ENCODE peak calls at places on chromosome 18, in nine cellular contexts. One of them, this sample, is unnamed.

GRCh38 chr18:49728542-49728941 is 84.8 kb downstream of the ACAA2 start:
- DNase-seq in DMS79: no peak
- DNase-seq in right cardiac atrium: peak
- DNase-seq in GM23248: peak
- DNase-seq in HTR-8/SVneo: peak
- DNase-seq in CD8-positive, alpha-beta T cell: no peak
- DNase-seq in head of caudate nucleus: peak
- DNase-seq in IMR-90: no peak
- DNase-seq in COR-L47: peak
- DNase-seq in this sample: no peak

GRCh38 chr18:9336827-9337226 is 2.3 kb downstream of the TWSG1 start:
- DNase-seq in DMS79: no peak
- DNase-seq in right cardiac atrium: no peak
- DNase-seq in GM23248: no peak
- DNase-seq in HTR-8/SVneo: no peak
- DNase-seq in CD8-positive, alpha-beta T cell: no peak
- DNase-seq in head of caudate nucleus: no peak
- DNase-seq in IMR-90: no peak
- DNase-seq in COR-L47: no peak
- DNase-seq in this sample: no peak

GRCh38 chr18:11676867-11677266 is 12.2 kb upstream of the GNAL start:
- DNase-seq in DMS79: no peak
- DNase-seq in right cardiac atrium: no peak
- DNase-seq in GM23248: peak
- DNase-seq in HTR-8/SVneo: no peak
- DNase-seq in CD8-positive, alpha-beta T cell: no peak
- DNase-seq in head of caudate nucleus: no peak
- DNase-seq in IMR-90: peak
- DNase-seq in COR-L47: no peak
- DNase-seq in this sample: no peak

GRCh38 chr18:79642626-79643025 is 37.0 kb upstream of the CTDP1 start:
- DNase-seq in DMS79: no peak
- DNase-seq in right cardiac atrium: no peak
- DNase-seq in GM23248: no peak
- DNase-seq in HTR-8/SVneo: no peak
- DNase-seq in CD8-positive, alpha-beta T cell: no peak
- DNase-seq in head of caudate nucleus: no peak
- DNase-seq in IMR-90: no peak
- DNase-seq in COR-L47: no peak
- DNase-seq in this sample: no peak

GRCh38 chr18:8835556-8835955 is 130.2 kb downstream of the MTCL1 start:
- DNase-seq in DMS79: no peak
- DNase-seq in right cardiac atrium: no peak
- DNase-seq in GM23248: peak
- DNase-seq in HTR-8/SVneo: no peak
- DNase-seq in CD8-positive, alpha-beta T cell: no peak
- DNase-seq in head of caudate nucleus: no peak
- DNase-seq in IMR-90: peak
- DNase-seq in COR-L47: no peak
- DNase-seq in this sample: no peak

GRCh38 chr18:76450912-76451421 is 44.1 kb downstream of the ZNF516 start:
- DNase-seq in DMS79: no peak
- DNase-seq in right cardiac atrium: peak
- DNase-seq in GM23248: peak
- DNase-seq in HTR-8/SVneo: peak
- DNase-seq in CD8-positive, alpha-beta T cell: no peak
- DNase-seq in head of caudate nucleus: no peak
- DNase-seq in IMR-90: peak
- DNase-seq in COR-L47: peak
- DNase-seq in this sample: no peak

GRCh38 chr18:35189510-35189909 is 51.3 kb upstream of the ZNF397 start:
- DNase-seq in DMS79: no peak
- DNase-seq in right cardiac atrium: no peak
- DNase-seq in GM23248: no peak
- DNase-seq in HTR-8/SVneo: no peak
- DNase-seq in CD8-positive, alpha-beta T cell: no peak
- DNase-seq in head of caudate nucleus: peak
- DNase-seq in IMR-90: no peak
- DNase-seq in COR-L47: no peak
- DNase-seq in this sample: no peak

GRCh38 chr18:6748241-6748640 is 18.7 kb downstream of the ARHGAP28 start:
- DNase-seq in DMS79: no peak
- DNase-seq in right cardiac atrium: no peak
- DNase-seq in GM23248: no peak
- DNase-seq in HTR-8/SVneo: no peak
- DNase-seq in CD8-positive, alpha-beta T cell: no peak
- DNase-seq in head of caudate nucleus: no peak
- DNase-seq in IMR-90: no peak
- DNase-seq in COR-L47: no peak
- DNase-seq in this sample: no peak

GRCh38 chr18:23071285-23071684 is 64.0 kb upstream of the CABLES1 start:
- DNase-seq in DMS79: no peak
- DNase-seq in right cardiac atrium: peak
- DNase-seq in GM23248: peak
- DNase-seq in HTR-8/SVneo: no peak
- DNase-seq in CD8-positive, alpha-beta T cell: peak
- DNase-seq in head of caudate nucleus: peak
- DNase-seq in IMR-90: peak
- DNase-seq in COR-L47: no peak
- DNase-seq in this sample: no peak

GRCh38 chr18:48375150-48375790 is 33.9 kb downstream of the ZBTB7C start:
- DNase-seq in DMS79: no peak
- DNase-seq in right cardiac atrium: no peak
- DNase-seq in GM23248: no peak
- DNase-seq in HTR-8/SVneo: no peak
- DNase-seq in CD8-positive, alpha-beta T cell: no peak
- DNase-seq in head of caudate nucleus: no peak
- DNase-seq in IMR-90: no peak
- DNase-seq in COR-L47: no peak
- DNase-seq in this sample: no peak

GRCh38 chr18:57864615-57865121 is 61.6 kb upstream of the ATP8B1 start:
- DNase-seq in DMS79: no peak
- DNase-seq in right cardiac atrium: no peak
- DNase-seq in GM23248: no peak
- DNase-seq in HTR-8/SVneo: no peak
- DNase-seq in CD8-positive, alpha-beta T cell: no peak
- DNase-seq in head of caudate nucleus: no peak
- DNase-seq in IMR-90: no peak
- DNase-seq in COR-L47: no peak
- DNase-seq in this sample: no peak

GRCh38 chr18:44453505-44453904 is 227.2 kb upstream of the SETBP1 start:
- DNase-seq in DMS79: peak
- DNase-seq in right cardiac atrium: no peak
- DNase-seq in GM23248: peak
- DNase-seq in HTR-8/SVneo: no peak
- DNase-seq in CD8-positive, alpha-beta T cell: no peak
- DNase-seq in head of caudate nucleus: no peak
- DNase-seq in IMR-90: no peak
- DNase-seq in COR-L47: no peak
- DNase-seq in this sample: no peak

GRCh38 chr18:77320960-77321559 is 71.4 kb downstream of the GALR1 start:
- DNase-seq in DMS79: peak
- DNase-seq in right cardiac atrium: no peak
- DNase-seq in GM23248: no peak
- DNase-seq in HTR-8/SVneo: no peak
- DNase-seq in CD8-positive, alpha-beta T cell: no peak
- DNase-seq in head of caudate nucleus: no peak
- DNase-seq in IMR-90: no peak
- DNase-seq in COR-L47: no peak
- DNase-seq in this sample: no peak

GRCh38 chr18:10455726-10456453 is 1.5 kb downstream of the APCDD1 start:
- DNase-seq in DMS79: no peak
- DNase-seq in right cardiac atrium: no peak
- DNase-seq in GM23248: no peak
- DNase-seq in HTR-8/SVneo: no peak
- DNase-seq in CD8-positive, alpha-beta T cell: no peak
- DNase-seq in head of caudate nucleus: no peak
- DNase-seq in IMR-90: no peak
- DNase-seq in COR-L47: peak
- DNase-seq in this sample: no peak

GRCh38 chr18:6294119-6294784 is 120.5 kb downstream of the L3MBTL4 start:
- DNase-seq in DMS79: no peak
- DNase-seq in right cardiac atrium: peak
- DNase-seq in GM23248: no peak
- DNase-seq in HTR-8/SVneo: no peak
- DNase-seq in CD8-positive, alpha-beta T cell: no peak
- DNase-seq in head of caudate nucleus: no peak
- DNase-seq in IMR-90: no peak
- DNase-seq in COR-L47: no peak
- DNase-seq in this sample: no peak

GRCh38 chr18:48753741-48754140 is 197.0 kb downstream of the SMAD7 start:
- DNase-seq in DMS79: no peak
- DNase-seq in right cardiac atrium: peak
- DNase-seq in GM23248: no peak
- DNase-seq in HTR-8/SVneo: no peak
- DNase-seq in CD8-positive, alpha-beta T cell: no peak
- DNase-seq in head of caudate nucleus: no peak
- DNase-seq in IMR-90: no peak
- DNase-seq in COR-L47: no peak
- DNase-seq in this sample: no peak

GRCh38 chr18:79397830-79398761 is 2.4 kb downstream of the NFATC1 start:
- DNase-seq in DMS79: no peak
- DNase-seq in right cardiac atrium: peak
- DNase-seq in GM23248: no peak
- DNase-seq in HTR-8/SVneo: no peak
- DNase-seq in CD8-positive, alpha-beta T cell: no peak
- DNase-seq in head of caudate nucleus: no peak
- DNase-seq in IMR-90: no peak
- DNase-seq in COR-L47: no peak
- DNase-seq in this sample: no peak

GRCh38 chr18:72468011-72468710 is 76.0 kb downstream of the CBLN2 start:
- DNase-seq in DMS79: no peak
- DNase-seq in right cardiac atrium: no peak
- DNase-seq in GM23248: no peak
- DNase-seq in HTR-8/SVneo: no peak
- DNase-seq in CD8-positive, alpha-beta T cell: no peak
- DNase-seq in head of caudate nucleus: no peak
- DNase-seq in IMR-90: no peak
- DNase-seq in COR-L47: no peak
- DNase-seq in this sample: no peak

GRCh38 chr18:9653390-9653789 is 39.0 kb upstream of the PPP4R1 start:
- DNase-seq in DMS79: no peak
- DNase-seq in right cardiac atrium: peak
- DNase-seq in GM23248: peak
- DNase-seq in HTR-8/SVneo: no peak
- DNase-seq in CD8-positive, alpha-beta T cell: no peak
- DNase-seq in head of caudate nucleus: peak
- DNase-seq in IMR-90: no peak
- DNase-seq in COR-L47: peak
- DNase-seq in this sample: no peak

GRCh38 chr18:75916641-75916982 is 489.1 kb upstream of the SMIM21 start:
- DNase-seq in DMS79: no peak
- DNase-seq in right cardiac atrium: no peak
- DNase-seq in GM23248: no peak
- DNase-seq in HTR-8/SVneo: no peak
- DNase-seq in CD8-positive, alpha-beta T cell: no peak
- DNase-seq in head of caudate nucleus: no peak
- DNase-seq in IMR-90: no peak
- DNase-seq in COR-L47: no peak
- DNase-seq in this sample: no peak

GRCh38 chr18:22309191-22309590 is 108.5 kb downstream of the CTAGE1 start:
- DNase-seq in DMS79: no peak
- DNase-seq in right cardiac atrium: no peak
- DNase-seq in GM23248: peak
- DNase-seq in HTR-8/SVneo: no peak
- DNase-seq in CD8-positive, alpha-beta T cell: no peak
- DNase-seq in head of caudate nucleus: no peak
- DNase-seq in IMR-90: peak
- DNase-seq in COR-L47: no peak
- DNase-seq in this sample: peak

GRCh38 chr18:44153976-44154375 is 526.7 kb upstream of the SETBP1 start:
- DNase-seq in DMS79: no peak
- DNase-seq in right cardiac atrium: no peak
- DNase-seq in GM23248: no peak
- DNase-seq in HTR-8/SVneo: no peak
- DNase-seq in CD8-positive, alpha-beta T cell: no peak
- DNase-seq in head of caudate nucleus: no peak
- DNase-seq in IMR-90: no peak
- DNase-seq in COR-L47: no peak
- DNase-seq in this sample: no peak

This sample was measured in non-pigmented ciliary epithelial cell.